ENCODE peak calls at places on chromosome 21, in eight cellular contexts. One of them, this sample, is unnamed.

GRCh38 chr21:44914176-44914874 is 6.4 kb downstream of the ITGB2 start:
- DNase-seq in lower leg skin: no peak
- DNase-seq in EH: no peak
- DNase-seq in activated CD8-positive, alpha-beta memory T cell treated with anti-CD3 and anti-CD28 coated beads, Interleukin-2, amount 50 U/mL, for 4 hours: peak; percentile 52
- DNase-seq in stimulated activated CD4-positive, alpha-beta T cell treated with anti-CD3 and anti-CD28 coated beads, Interleukin-15, amount 100 ng/mL, for 1 hour: peak; percentile 32
- DNase-seq in SK-MEL-5: no peak
- DNase-seq in left colon: no peak
- DNase-seq in fibroblast of the aortic adventitia: no peak
- DNase-seq in this sample: no peak

GRCh38 chr21:39891111-39891510 is 23.9 kb downstream of the PCP4 start:
- DNase-seq in lower leg skin: no peak
- DNase-seq in EH: no peak
- DNase-seq in activated CD8-positive, alpha-beta memory T cell treated with anti-CD3 and anti-CD28 coated beads, Interleukin-2, amount 50 U/mL, for 4 hours: no peak
- DNase-seq in stimulated activated CD4-positive, alpha-beta T cell treated with anti-CD3 and anti-CD28 coated beads, Interleukin-15, amount 100 ng/mL, for 1 hour: no peak
- DNase-seq in SK-MEL-5: no peak
- DNase-seq in left colon: no peak
- DNase-seq in fibroblast of the aortic adventitia: no peak
- DNase-seq in this sample: no peak

GRCh38 chr21:45916011-45916840 is 65.3 kb upstream of the COL6A1 start:
- DNase-seq in lower leg skin: no peak
- DNase-seq in EH: no peak
- DNase-seq in activated CD8-positive, alpha-beta memory T cell treated with anti-CD3 and anti-CD28 coated beads, Interleukin-2, amount 50 U/mL, for 4 hours: no peak
- DNase-seq in stimulated activated CD4-positive, alpha-beta T cell treated with anti-CD3 and anti-CD28 coated beads, Interleukin-15, amount 100 ng/mL, for 1 hour: no peak
- DNase-seq in SK-MEL-5: no peak
- DNase-seq in left colon: no peak
- DNase-seq in fibroblast of the aortic adventitia: no peak
- DNase-seq in this sample: no peak

GRCh38 chr21:34498623-34499022 is 13.4 kb downstream of the KCNE1 start:
- DNase-seq in lower leg skin: no peak
- DNase-seq in EH: no peak
- DNase-seq in activated CD8-positive, alpha-beta memory T cell treated with anti-CD3 and anti-CD28 coated beads, Interleukin-2, amount 50 U/mL, for 4 hours: no peak
- DNase-seq in stimulated activated CD4-positive, alpha-beta T cell treated with anti-CD3 and anti-CD28 coated beads, Interleukin-15, amount 100 ng/mL, for 1 hour: no peak
- DNase-seq in SK-MEL-5: no peak
- DNase-seq in left colon: peak; percentile 17
- DNase-seq in fibroblast of the aortic adventitia: peak; percentile 11
- DNase-seq in this sample: no peak

GRCh38 chr21:46409641-46410406 is 48.9 kb upstream of the DIP2A start:
- DNase-seq in lower leg skin: no peak
- DNase-seq in EH: no peak
- DNase-seq in activated CD8-positive, alpha-beta memory T cell treated with anti-CD3 and anti-CD28 coated beads, Interleukin-2, amount 50 U/mL, for 4 hours: no peak
- DNase-seq in stimulated activated CD4-positive, alpha-beta T cell treated with anti-CD3 and anti-CD28 coated beads, Interleukin-15, amount 100 ng/mL, for 1 hour: no peak
- DNase-seq in SK-MEL-5: no peak
- DNase-seq in left colon: no peak
- DNase-seq in fibroblast of the aortic adventitia: no peak
- DNase-seq in this sample: no peak

GRCh38 chr21:32702702-32703101 is 25.1 kb downstream of the SYNJ1 start:
- DNase-seq in lower leg skin: no peak
- DNase-seq in EH: peak; percentile 66
- DNase-seq in activated CD8-positive, alpha-beta memory T cell treated with anti-CD3 and anti-CD28 coated beads, Interleukin-2, amount 50 U/mL, for 4 hours: no peak
- DNase-seq in stimulated activated CD4-positive, alpha-beta T cell treated with anti-CD3 and anti-CD28 coated beads, Interleukin-15, amount 100 ng/mL, for 1 hour: no peak
- DNase-seq in SK-MEL-5: peak; percentile 94
- DNase-seq in left colon: no peak
- DNase-seq in fibroblast of the aortic adventitia: peak; percentile 80
- DNase-seq in this sample: no peak

GRCh38 chr21:33126569-33126968 is 56.6 kb downstream of the OLIG1 start:
- DNase-seq in lower leg skin: no peak
- DNase-seq in EH: no peak
- DNase-seq in activated CD8-positive, alpha-beta memory T cell treated with anti-CD3 and anti-CD28 coated beads, Interleukin-2, amount 50 U/mL, for 4 hours: no peak
- DNase-seq in stimulated activated CD4-positive, alpha-beta T cell treated with anti-CD3 and anti-CD28 coated beads, Interleukin-15, amount 100 ng/mL, for 1 hour: no peak
- DNase-seq in SK-MEL-5: peak; percentile 32
- DNase-seq in left colon: no peak
- DNase-seq in fibroblast of the aortic adventitia: no peak
- DNase-seq in this sample: no peak

GRCh38 chr21:45551316-45551715 is 9.1 kb upstream of the SLC19A1 start:
- DNase-seq in lower leg skin: peak; percentile 81
- DNase-seq in EH: peak; percentile 81
- DNase-seq in activated CD8-positive, alpha-beta memory T cell treated with anti-CD3 and anti-CD28 coated beads, Interleukin-2, amount 50 U/mL, for 4 hours: no peak
- DNase-seq in stimulated activated CD4-positive, alpha-beta T cell treated with anti-CD3 and anti-CD28 coated beads, Interleukin-15, amount 100 ng/mL, for 1 hour: no peak
- DNase-seq in SK-MEL-5: no peak
- DNase-seq in left colon: no peak
- DNase-seq in fibroblast of the aortic adventitia: peak; percentile 38
- DNase-seq in this sample: no peak

GRCh38 chr21:30234643-30235042 is 18.7 kb upstream of the CLDN8 start:
- DNase-seq in lower leg skin: no peak
- DNase-seq in EH: no peak
- DNase-seq in activated CD8-positive, alpha-beta memory T cell treated with anti-CD3 and anti-CD28 coated beads, Interleukin-2, amount 50 U/mL, for 4 hours: no peak
- DNase-seq in stimulated activated CD4-positive, alpha-beta T cell treated with anti-CD3 and anti-CD28 coated beads, Interleukin-15, amount 100 ng/mL, for 1 hour: no peak
- DNase-seq in SK-MEL-5: peak; percentile 72
- DNase-seq in left colon: no peak
- DNase-seq in fibroblast of the aortic adventitia: peak; percentile 4
- DNase-seq in this sample: no peak

GRCh38 chr21:45405819-45406762 is 1.1 kb downstream of the COL18A1 start:
- DNase-seq in lower leg skin: no peak
- DNase-seq in EH: peak; percentile 44
- DNase-seq in activated CD8-positive, alpha-beta memory T cell treated with anti-CD3 and anti-CD28 coated beads, Interleukin-2, amount 50 U/mL, for 4 hours: no peak
- DNase-seq in stimulated activated CD4-positive, alpha-beta T cell treated with anti-CD3 and anti-CD28 coated beads, Interleukin-15, amount 100 ng/mL, for 1 hour: no peak
- DNase-seq in SK-MEL-5: no peak
- DNase-seq in left colon: no peak
- DNase-seq in fibroblast of the aortic adventitia: peak; percentile 11
- DNase-seq in this sample: no peak

GRCh38 chr21:42798106-42798505 is 81.2 kb downstream of the WDR4 start:
- DNase-seq in lower leg skin: peak; percentile 70
- DNase-seq in EH: no peak
- DNase-seq in activated CD8-positive, alpha-beta memory T cell treated with anti-CD3 and anti-CD28 coated beads, Interleukin-2, amount 50 U/mL, for 4 hours: no peak
- DNase-seq in stimulated activated CD4-positive, alpha-beta T cell treated with anti-CD3 and anti-CD28 coated beads, Interleukin-15, amount 100 ng/mL, for 1 hour: no peak
- DNase-seq in SK-MEL-5: no peak
- DNase-seq in left colon: no peak
- DNase-seq in fibroblast of the aortic adventitia: no peak
- DNase-seq in this sample: no peak

GRCh38 chr21:34986561-34987533 is 62.3 kb downstream of the RUNX1 start:
- DNase-seq in lower leg skin: no peak
- DNase-seq in EH: peak; percentile 90
- DNase-seq in activated CD8-positive, alpha-beta memory T cell treated with anti-CD3 and anti-CD28 coated beads, Interleukin-2, amount 50 U/mL, for 4 hours: peak; percentile 71
- DNase-seq in stimulated activated CD4-positive, alpha-beta T cell treated with anti-CD3 and anti-CD28 coated beads, Interleukin-15, amount 100 ng/mL, for 1 hour: peak; percentile 41
- DNase-seq in SK-MEL-5: peak; percentile 85
- DNase-seq in left colon: peak; percentile 20
- DNase-seq in fibroblast of the aortic adventitia: peak; percentile 80
- DNase-seq in this sample: no peak

GRCh38 chr21:15761508-15762100 is 31.8 kb downstream of the USP25 start:
- DNase-seq in lower leg skin: no peak
- DNase-seq in EH: no peak
- DNase-seq in activated CD8-positive, alpha-beta memory T cell treated with anti-CD3 and anti-CD28 coated beads, Interleukin-2, amount 50 U/mL, for 4 hours: no peak
- DNase-seq in stimulated activated CD4-positive, alpha-beta T cell treated with anti-CD3 and anti-CD28 coated beads, Interleukin-15, amount 100 ng/mL, for 1 hour: no peak
- DNase-seq in SK-MEL-5: no peak
- DNase-seq in left colon: peak; percentile 84
- DNase-seq in fibroblast of the aortic adventitia: no peak
- DNase-seq in this sample: no peak

GRCh38 chr21:43613755-43614638 is 45.3 kb downstream of the HSF2BP start:
- DNase-seq in lower leg skin: no peak
- DNase-seq in EH: peak; percentile 57
- DNase-seq in activated CD8-positive, alpha-beta memory T cell treated with anti-CD3 and anti-CD28 coated beads, Interleukin-2, amount 50 U/mL, for 4 hours: no peak
- DNase-seq in stimulated activated CD4-positive, alpha-beta T cell treated with anti-CD3 and anti-CD28 coated beads, Interleukin-15, amount 100 ng/mL, for 1 hour: no peak
- DNase-seq in SK-MEL-5: no peak
- DNase-seq in left colon: no peak
- DNase-seq in fibroblast of the aortic adventitia: peak; percentile 67
- DNase-seq in this sample: no peak